ENCODE peak calls at places on chromosomes 6 and 20, in nine cellular contexts. J, X, E, G, P, K, S, C and Q are unnamed samples.

GRCh38 chr6:155185544-155185943 is 78.3 kb upstream of the CLDN20 start:
- DNase-seq in E (no peak), K (no peak), J (peak; percentile 89), X (peak; percentile 33), C (no peak), G (no peak), S (peak; percentile 28), P (no peak), Q (peak; percentile 21)

GRCh38 chr6:52612336-52613096 is 35.7 kb upstream of the TRAM2 start:
- DNase-seq in X (no peak), C (no peak), S (peak; percentile 50), E (no peak), K (no peak), P (no peak), J (no peak), G (no peak), Q (no peak)

GRCh38 chr6:63897459-63897858 is 261.9 kb downstream of the PHF3 start:
- DNase-seq in C (no peak), P (no peak), X (peak; percentile 39), S (peak; percentile 86), K (no peak), E (peak; percentile 50), G (peak; percentile 84), J (no peak), Q (peak; percentile 65)

GRCh38 chr6:160198577-160199211 is 59.9 kb downstream of the SLC22A2 start:
- DNase-seq in X (no peak), G (peak; percentile 33), J (no peak), C (no peak), S (no peak), P (no peak), K (no peak), E (peak; percentile 40), Q (no peak)

GRCh38 chr6:5083813-5084191 is 1.3 kb upstream of the PPP1R3G start:
- DNase-seq in P (no peak), G (no peak), K (no peak), S (no peak), J (no peak), E (no peak), X (no peak), C (no peak), Q (no peak)

GRCh38 chr6:39078695-39079094 is 30.1 kb downstream of the GLP1R start:
- DNase-seq in C (no peak), S (no peak), G (no peak), P (no peak), K (peak; percentile 30), J (peak; percentile 22), X (no peak), E (no peak), Q (no peak)

GRCh38 chr20:14561733-14562132 is 224.3 kb upstream of the FLRT3 start:
- DNase-seq in G (peak; percentile 71), P (no peak), C (no peak), E (peak; percentile 33), J (no peak), X (no peak), S (peak; percentile 78), K (no peak), Q (peak; percentile 62)

GRCh38 chr6:5066456-5067093 is 18.6 kb upstream of the PPP1R3G start:
- DNase-seq in E (no peak), K (no peak), X (no peak), G (no peak), J (no peak), P (no peak), C (no peak), S (no peak), Q (no peak)

GRCh38 chr20:2578430-2579192 is 42.2 kb downstream of the TMC2 start:
- DNase-seq in C (no peak), X (no peak), E (no peak), K (no peak), G (no peak), P (no peak), J (no peak), S (no peak), Q (no peak)

GRCh38 chr6:166313255-166314070 is 5.3 kb upstream of the PRR18 start:
- DNase-seq in X (peak; percentile 46), G (peak; percentile 62), P (no peak), C (no peak), K (no peak), S (peak; percentile 45), E (peak; percentile 43), J (peak; percentile 88), Q (peak; percentile 26)

GRCh38 chr20:20410678-20411077 is 42.8 kb downstream of the INSM1 start:
- DNase-seq in K (no peak), G (peak; percentile 58), P (no peak), C (no peak), J (peak; percentile 88), X (no peak), E (peak; percentile 24), S (no peak), Q (no peak)

GRCh38 chr6:10759312-10759839 is 11.8 kb downstream of the TMEM14B start:
- DNase-seq in E (peak; percentile 92), K (no peak), C (no peak), S (peak; percentile 96), G (peak; percentile 93), X (peak; percentile 85), P (peak; percentile 43), J (peak; percentile 59), Q (peak; percentile 92)

GRCh38 chr20:14992071-14992654 is 654.8 kb upstream of the FLRT3 start:
- DNase-seq in P (no peak), J (no peak), E (peak; percentile 74), G (peak; percentile 45), S (no peak), C (no peak), X (peak; percentile 9), K (no peak), Q (peak; percentile 67)

GRCh38 chr6:18400831-18401446 is 13.8 kb downstream of the RNF144B start:
- DNase-seq in C (no peak), S (peak; percentile 40), X (peak; percentile 70), K (no peak), E (no peak), J (no peak), P (no peak), G (no peak), Q (peak; percentile 68)

GRCh38 chr20:62856931-62857619 is 4.5 kb downstream of the TCFL5 start:
- DNase-seq in K (peak; percentile 23), J (no peak), P (no peak), E (no peak), S (no peak), C (no peak), X (no peak), G (no peak), Q (no peak)

GRCh38 chr6:8059129-8059528 is 5.1 kb downstream of the BLOC1S5 start:
- DNase-seq in J (no peak), C (no peak), K (no peak), X (peak; percentile 67), P (no peak), E (peak; percentile 74), S (peak; percentile 63), G (peak; percentile 73), Q (peak; percentile 57)

DNA sequence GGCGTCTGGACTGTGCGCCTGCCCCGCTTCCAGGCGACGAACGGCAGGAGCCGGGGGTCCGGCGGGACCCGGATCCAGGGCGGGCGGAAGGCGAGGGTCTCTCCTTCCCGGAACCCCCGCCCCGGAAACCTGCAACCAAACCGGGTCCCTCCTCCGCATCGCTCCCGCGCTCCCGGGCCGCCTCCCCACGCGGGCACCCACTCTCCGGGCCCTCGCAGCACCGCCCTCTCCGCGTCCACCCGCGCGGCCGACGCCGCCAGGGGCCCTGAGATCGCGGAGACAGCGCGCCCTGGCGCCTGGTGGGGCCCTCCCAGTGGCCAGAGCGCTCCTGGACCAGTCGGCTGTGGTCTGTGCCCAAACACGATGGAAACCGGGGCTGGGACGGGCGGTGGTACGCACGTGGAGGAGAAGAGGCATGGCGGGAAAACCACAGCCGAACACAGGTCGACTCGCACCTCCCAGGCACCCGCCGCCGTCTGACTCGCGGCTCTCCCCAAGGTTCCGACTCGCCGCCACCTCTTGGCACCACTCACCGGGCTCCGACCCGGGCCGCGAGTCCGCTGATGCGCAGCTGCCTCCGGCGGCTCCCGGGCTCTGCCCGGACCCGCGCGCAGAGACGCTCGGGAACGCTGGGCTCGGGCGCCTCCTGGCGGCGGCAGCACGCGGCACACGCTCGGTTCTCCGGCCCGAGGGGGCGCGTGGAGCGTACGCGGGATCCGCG is 7.9 kb downstream of the NKX2-2 start:
- DNase-seq in S (peak; percentile 20), K (peak; percentile 79), C (peak; percentile 66), J (peak; percentile 90), G (peak; percentile 47), P (peak; percentile 13), E (peak; percentile 49), X (no peak), Q (peak; percentile 29)
- TF ChIP-seq CTCF in S (peak; percentile 76), K (peak; percentile 78), C (peak; percentile 74), J (peak; percentile 95), G (peak; percentile 53), P (peak; percentile 92), E (peak; percentile 25), X (peak; percentile 68), Q (peak; percentile 43)

GRCh38 chr20:57957397-57958049 is 247.7 kb upstream of the PMEPA1 start:
- DNase-seq in J (no peak), E (no peak), K (no peak), C (no peak), G (no peak), X (peak; percentile 24), P (no peak), S (no peak), Q (peak; percentile 79)
- H3K4me3 ChIP-seq in J (no peak overlapping the region), E (no peak overlapping the region), K (no peak overlapping the region), C (no peak overlapping the region), G (no peak overlapping the region), X (no peak overlapping the region), P (no peak overlapping the region), S (no peak overlapping the region), Q (no peak overlapping the region)

GRCh38 chr6:134437376-134437775 is 119.5 kb upstream of the SGK1 start:
- DNase-seq in C (peak; percentile 65), E (peak; percentile 49), S (peak; percentile 75), X (peak; percentile 58), K (no peak), P (no peak), J (no peak), G (peak; percentile 34), Q (no peak)
- TF ChIP-seq CTCF in C (peak; percentile 17), E (no peak), S (peak; percentile 26), X (no peak), K (no peak), P (no peak), J (no peak), G (peak; percentile 2), Q (no peak)

GRCh38 chr20:771741-772464 is 3.6 kb upstream of the SLC52A3 start:
- DNase-seq in X (no peak), G (no peak), K (peak; percentile 59), S (no peak), J (no peak), E (no peak), C (no peak), P (no peak), Q (no peak)

GRCh38 chr20:766906-767305 is 1.4 kb downstream of the SLC52A3 start:
- DNase-seq in G (no peak), X (no peak), E (no peak), P (no peak), S (no peak), C (no peak), J (no peak), K (no peak), Q (no peak)

GRCh38 chr20:770691-771090 is 2.4 kb upstream of the SLC52A3 start:
- DNase-seq in X (no peak), P (no peak), K (no peak), S (no peak), E (no peak), C (no peak), G (no peak), J (no peak), Q (no peak)

GRCh38 chr20:764255-764654 is 4.0 kb downstream of the SLC52A3 start:
- DNase-seq in J (no peak), K (no peak), S (no peak), G (no peak), C (no peak), E (no peak), P (no peak), X (no peak), Q (no peak)

GRCh38 chr20:768426-768978 is at the start of gene SLC52A3:
- DNase-seq in G (no peak), X (no peak), S (no peak), J (peak; percentile 90), K (peak; percentile 90), P (peak; percentile 79), C (peak; percentile 69), E (no peak), Q (no peak)
- H3K4me3 ChIP-seq in G (no peak within 1 kb of the TSS), X (no peak within 1 kb of the TSS), S (no peak within 1 kb of the TSS), J (no peak within 1 kb of the TSS), K (peak within 1 kb of the TSS; percentile 44), P (peak within 1 kb of the TSS; percentile 46), C (peak within 1 kb of the TSS; percentile 23), E (no peak within 1 kb of the TSS), Q (no peak within 1 kb of the TSS)